ENCODE peak calls at places on chromosomes 7 and 10, in six cellular contexts. X is GM12892; Y is choroid plexus epithelial cell; A is lower leg skin; Q is lung; U is activated CD4-positive, alpha-beta T cell treated with anti-CD3 and anti-CD28 coated beads, Interleukin-2, amount 50 U/mL, for 1 hour. E is an unnamed sample.

GRCh38 chr7:76300210-76300731 is 2.2 kb upstream of the HSPB1 start:
- DNase-seq in Y (peak), A (peak), X (no peak), Q (peak), U (no peak), E (no peak)

GRCh38 chr7:23261843-23262452 is 15.4 kb downstream of the GPNMB start:
- DNase-seq in U (peak), X (peak), Y (peak), A (no peak), Q (peak), E (peak)

GRCh38 chr10:70063418-70064098 is 10.9 kb downstream of the MACROH2A2 start:
- DNase-seq in U (no peak), A (no peak), X (no peak), Q (no peak), Y (no peak), E (no peak)

GRCh38 chr7:40008218-40008815 is 58.3 kb downstream of the CDK13 start:
- DNase-seq in Q (no peak), X (no peak), U (no peak), A (no peak), Y (peak), E (no peak)

GRCh38 chr7:139246494-139246893 is 15.5 kb downstream of the UBN2 start:
- DNase-seq in Y (no peak), Q (no peak), U (no peak), A (no peak), X (no peak), E (no peak)

GRCh38 chr10:84493951-84494848 is 165.8 kb downstream of the CCSER2 start:
- DNase-seq in U (no peak), Y (peak), X (no peak), A (no peak), Q (no peak), E (no peak)

GRCh38 chr10:122551450-122551849 is 9.1 kb upstream of the DMBT1 start:
- DNase-seq in Q (no peak), A (no peak), X (no peak), U (peak), Y (no peak), E (no peak)

GRCh38 chr7:46321556-46322205 is 400.6 kb upstream of the IGFBP3 start:
- DNase-seq in A (no peak), U (no peak), Q (no peak), X (no peak), Y (peak), E (no peak)

GRCh38 chr10:7474388-7474787 is 63.6 kb upstream of the SFMBT2 start:
- DNase-seq in Q (no peak), U (no peak), A (no peak), Y (no peak), X (no peak), E (no peak)

GRCh38 chr7:139974179-139974811 is 88.5 kb downstream of the PARP12 start:
- DNase-seq in X (no peak), Y (no peak), Q (no peak), U (no peak), A (no peak), E (peak)

GRCh38 chr7:145169908-145170307 is 334.1 kb upstream of the TPK1 start:
- DNase-seq in U (no peak), X (no peak), Q (no peak), Y (peak), A (no peak), E (no peak)

GRCh38 chr10:59517961-59518360 is 155.6 kb upstream of the FAM13C start:
- DNase-seq in U (no peak), X (no peak), Y (no peak), Q (no peak), A (no peak), E (no peak)

GRCh38 chr7:54888067-54888735 is 129.2 kb upstream of the SEC61G start:
- DNase-seq in Y (no peak), X (no peak), A (no peak), Q (no peak), U (no peak), E (no peak)

GRCh38 chr7:81445462-81445861 is 324.4 kb downstream of the HGF start:
- DNase-seq in U (no peak), A (no peak), X (no peak), Q (no peak), Y (peak), E (no peak)

E was measured in ascending aorta.